ENCODE peak calls at places on chromosomes 13 and 19, in eight cellular contexts. U, B, O, H, E, R, S and Y are unnamed samples.

GRCh38 chr13:42864952-42865634 is 83.7 kb downstream of the FAM216B start:
- DNase-seq in E (no peak), U (no peak), B (no peak), H (no peak), S (no peak), R (no peak), O (no peak), Y (no peak)

GRCh38 chr19:28596561-28597071 is 616.3 kb downstream of the UQCRFS1 start:
- DNase-seq in S (no peak), H (peak), E (no peak), U (peak), R (no peak), B (no peak), O (peak), Y (no peak)

GRCh38 chr19:16566161-16566560 is 6.1 kb downstream of the SLC35E1 start:
- DNase-seq in B (peak), S (peak), O (no peak), H (no peak), E (no peak), U (no peak), R (no peak), Y (no peak)

GRCh38 chr13:112103971-112104872 is 37.3 kb downstream of the SOX1 start:
- DNase-seq in E (no peak), S (no peak), U (no peak), O (peak), B (no peak), R (no peak), H (no peak), Y (peak)

GRCh38 chr13:76925115-76925514 is 23.2 kb upstream of the ACOD1 start:
- DNase-seq in U (no peak), R (no peak), H (no peak), B (no peak), E (no peak), S (no peak), O (no peak), Y (no peak)

GRCh38 chr13:79647518-79647917 is 166.6 kb downstream of the NDFIP2 start:
- DNase-seq in B (no peak), E (no peak), U (no peak), R (no peak), S (no peak), H (no peak), O (no peak), Y (no peak)

GRCh38 chr13:98457053-98457452 is 119.9 kb downstream of the STK24 start:
- DNase-seq in H (no peak), E (no peak), B (no peak), S (no peak), R (no peak), O (no peak), U (no peak), Y (no peak)

GRCh38 chr19:16714702-16715294 is 4.8 kb upstream of the NWD1 start:
- DNase-seq in S (peak), U (peak), O (peak), B (peak), R (no peak), H (peak), E (peak), Y (no peak)

GRCh38 chr13:49625392-49626137 is 2.7 kb upstream of the ARL11 start:
- DNase-seq in U (no peak), E (no peak), H (no peak), O (peak), R (no peak), B (peak), S (no peak), Y (no peak)

GRCh38 chr13:102400619-102401125 is 1.2 kb downstream of the FGF14 start:
- DNase-seq in H (peak), E (no peak), S (no peak), R (no peak), B (peak), U (no peak), O (peak), Y (no peak)

GRCh38 chr19:36771275-36772231 is 1.1 kb downstream of the ZNF850 start:
- DNase-seq in H (peak), B (peak), O (peak), E (peak), S (no peak), R (no peak), U (peak), Y (peak)

GRCh38 chr13:23570099-23570926 is at the start of gene TNFRSF19:
- DNase-seq in B (no peak), R (no peak), O (peak), S (no peak), U (peak), H (peak), E (no peak), Y (no peak)

GRCh38 chr19:2273356-2274184 is 8.4 kb downstream of the PEAK3 start:
- DNase-seq in R (no peak), B (peak), S (peak), O (peak), H (peak), E (peak), U (no peak), Y (peak)

GRCh38 chr13:80168089-80168850 is 172.7 kb downstream of the SPRY2 start:
- DNase-seq in U (peak), E (no peak), O (no peak), R (no peak), B (no peak), S (no peak), H (no peak), Y (no peak)

GRCh38 chr19:39499082-39499642 is 415 bp downstream of the DLL3 start:
- DNase-seq in O (peak), R (no peak), H (peak), U (no peak), B (no peak), E (no peak), S (no peak), Y (no peak)

GRCh38 chr19:7829561-7830271 is at the start of gene EVI5L:
- DNase-seq in E (peak), S (peak), O (peak), H (peak), B (peak), R (no peak), U (peak), Y (peak)

GRCh38 chr19:5002143-5002542 is 33.2 kb downstream of the KDM4B start:
- DNase-seq in U (peak), S (no peak), E (no peak), O (no peak), R (no peak), B (no peak), H (no peak), Y (no peak)

GRCh38 chr13:36420437-36420891 is 11.8 kb upstream of the CCNA1 start:
- DNase-seq in H (peak), E (peak), S (peak), B (peak), O (peak), R (no peak), U (peak), Y (peak)

GRCh38 chr13:22061806-22062391 is 391.0 kb downstream of the FGF9 start:
- DNase-seq in E (no peak), B (no peak), O (no peak), R (no peak), S (peak), H (no peak), U (no peak), Y (no peak)